ENCODE peak calls at places on chromosome 12, in nine cellular contexts. One of them, this sample, is unnamed.
A peak's percentile ranks its signal among the peaks of the same experiment; 100 is the strongest.

GRCh38 chr12:77845831-77846230 is 15.1 kb downstream of the NAV3 start:
- DNase-seq in AG08395: no peak
- DNase-seq in NCI-H1092 treated with DMSO at 0.1 percent for 48 hours: no peak
- DNase-seq in activated T-helper 1 cell treated with Interleukin-2 at 50 U/mL for 16 hours: no peak
- DNase-seq in SK-N-DZ: no peak
- DNase-seq in cerebellar nuclear complex: no peak
- DNase-seq in Caco-2: no peak
- DNase-seq in NCI-H1048: no peak
- DNase-seq in body of pancreas: no peak
- DNase-seq in this sample: no peak

GRCh38 chr12:116524964-116525379 is 34.2 kb upstream of the MAP1LC3B2 start:
- DNase-seq in body of pancreas: no peak
- DNase-seq in AG08395: no peak
- DNase-seq in cerebellar nuclear complex: no peak
- DNase-seq in Caco-2: no peak
- DNase-seq in NCI-H1048: no peak
- DNase-seq in SK-N-DZ: no peak
- DNase-seq in activated T-helper 1 cell treated with Interleukin-2 at 50 U/mL for 16 hours: no peak
- DNase-seq in NCI-H1092 treated with DMSO at 0.1 percent for 48 hours: no peak
- DNase-seq in this sample: no peak

GRCh38 chr12:120719496-120720233 is 6.0 kb upstream of the ACADS start:
- DNase-seq in Caco-2: no peak
- DNase-seq in SK-N-DZ: no peak
- DNase-seq in NCI-H1092 treated with DMSO at 0.1 percent for 48 hours: no peak
- DNase-seq in NCI-H1048: no peak
- DNase-seq in body of pancreas: no peak
- DNase-seq in AG08395: no peak
- DNase-seq in cerebellar nuclear complex: no peak
- DNase-seq in activated T-helper 1 cell treated with Interleukin-2 at 50 U/mL for 16 hours: no peak
- DNase-seq in this sample: peak; percentile 50

GRCh38 chr12:131836193-131836592 is 8.0 kb downstream of the MMP17 start:
- DNase-seq in AG08395: no peak
- DNase-seq in body of pancreas: no peak
- DNase-seq in activated T-helper 1 cell treated with Interleukin-2 at 50 U/mL for 16 hours: no peak
- DNase-seq in Caco-2: no peak
- DNase-seq in NCI-H1048: no peak
- DNase-seq in cerebellar nuclear complex: no peak
- DNase-seq in SK-N-DZ: no peak
- DNase-seq in NCI-H1092 treated with DMSO at 0.1 percent for 48 hours: no peak
- DNase-seq in this sample: no peak

GRCh38 chr12:47832263-47832933 is 12.7 kb upstream of the HDAC7 start:
- DNase-seq in Caco-2: no peak
- DNase-seq in SK-N-DZ: no peak
- DNase-seq in NCI-H1092 treated with DMSO at 0.1 percent for 48 hours: no peak
- DNase-seq in body of pancreas: no peak
- DNase-seq in cerebellar nuclear complex: no peak
- DNase-seq in NCI-H1048: no peak
- DNase-seq in activated T-helper 1 cell treated with Interleukin-2 at 50 U/mL for 16 hours: no peak
- DNase-seq in AG08395: no peak
- DNase-seq in this sample: no peak

GRCh38 chr12:54413284-54414190 is 5.5 kb downstream of the ITGA5 start:
- DNase-seq in SK-N-DZ: no peak
- DNase-seq in Caco-2: no peak
- DNase-seq in NCI-H1092 treated with DMSO at 0.1 percent for 48 hours: no peak
- DNase-seq in activated T-helper 1 cell treated with Interleukin-2 at 50 U/mL for 16 hours: peak; percentile 68
- DNase-seq in body of pancreas: peak; percentile 43
- DNase-seq in NCI-H1048: no peak
- DNase-seq in cerebellar nuclear complex: no peak
- DNase-seq in AG08395: peak; percentile 70
- DNase-seq in this sample: peak; percentile 54

GRCh38 chr12:70383484-70383883 is 17.4 kb downstream of the KCNMB4 start:
- DNase-seq in Caco-2: no peak
- DNase-seq in NCI-H1048: no peak
- DNase-seq in NCI-H1092 treated with DMSO at 0.1 percent for 48 hours: no peak
- DNase-seq in cerebellar nuclear complex: no peak
- DNase-seq in body of pancreas: no peak
- DNase-seq in AG08395: no peak
- DNase-seq in activated T-helper 1 cell treated with Interleukin-2 at 50 U/mL for 16 hours: no peak
- DNase-seq in SK-N-DZ: no peak
- DNase-seq in this sample: no peak

GRCh38 chr12:10288989-10289388 is 18.7 kb upstream of the KLRD1 start:
- DNase-seq in cerebellar nuclear complex: no peak
- DNase-seq in AG08395: no peak
- DNase-seq in NCI-H1048: no peak
- DNase-seq in activated T-helper 1 cell treated with Interleukin-2 at 50 U/mL for 16 hours: no peak
- DNase-seq in SK-N-DZ: no peak
- DNase-seq in Caco-2: no peak
- DNase-seq in body of pancreas: no peak
- DNase-seq in NCI-H1092 treated with DMSO at 0.1 percent for 48 hours: no peak
- DNase-seq in this sample: no peak

GRCh38 chr12:1103632-1104031 is 112.6 kb downstream of the ERC1 start:
- DNase-seq in cerebellar nuclear complex: no peak
- DNase-seq in NCI-H1048: no peak
- DNase-seq in Caco-2: no peak
- DNase-seq in AG08395: no peak
- DNase-seq in SK-N-DZ: no peak
- DNase-seq in body of pancreas: no peak
- DNase-seq in NCI-H1092 treated with DMSO at 0.1 percent for 48 hours: no peak
- DNase-seq in activated T-helper 1 cell treated with Interleukin-2 at 50 U/mL for 16 hours: no peak
- DNase-seq in this sample: no peak

GRCh38 chr12:110501378-110501721 is 561 bp downstream of the VPS29 start:
- DNase-seq in body of pancreas: peak; percentile 59
- DNase-seq in Caco-2: no peak
- DNase-seq in AG08395: peak; percentile 42
- DNase-seq in NCI-H1092 treated with DMSO at 0.1 percent for 48 hours: peak; percentile 20
- DNase-seq in activated T-helper 1 cell treated with Interleukin-2 at 50 U/mL for 16 hours: no peak
- DNase-seq in SK-N-DZ: no peak
- DNase-seq in cerebellar nuclear complex: no peak
- DNase-seq in NCI-H1048: no peak
- DNase-seq in this sample: peak; percentile 64

GRCh38 chr12:108172033-108172432 is 42.9 kb downstream of the WSCD2 start:
- DNase-seq in NCI-H1092 treated with DMSO at 0.1 percent for 48 hours: no peak
- DNase-seq in SK-N-DZ: no peak
- DNase-seq in body of pancreas: no peak
- DNase-seq in AG08395: no peak
- DNase-seq in NCI-H1048: no peak
- DNase-seq in activated T-helper 1 cell treated with Interleukin-2 at 50 U/mL for 16 hours: no peak
- DNase-seq in cerebellar nuclear complex: no peak
- DNase-seq in Caco-2: no peak
- DNase-seq in this sample: no peak

GRCh38 chr12:31245822-31246469 is 80.0 kb downstream of the SINHCAF start:
- DNase-seq in AG08395: no peak
- DNase-seq in NCI-H1048: no peak
- DNase-seq in NCI-H1092 treated with DMSO at 0.1 percent for 48 hours: no peak
- DNase-seq in SK-N-DZ: peak; percentile 55
- DNase-seq in body of pancreas: peak; percentile 15
- DNase-seq in Caco-2: peak; percentile 46
- DNase-seq in activated T-helper 1 cell treated with Interleukin-2 at 50 U/mL for 16 hours: no peak
- DNase-seq in cerebellar nuclear complex: no peak
- DNase-seq in this sample: no peak

GRCh38 chr12:92784795-92785562 is 82.2 kb downstream of the PLEKHG7 start:
- DNase-seq in body of pancreas: peak; percentile 40
- DNase-seq in NCI-H1048: peak; percentile 64
- DNase-seq in SK-N-DZ: peak; percentile 79
- DNase-seq in AG08395: peak; percentile 58
- DNase-seq in activated T-helper 1 cell treated with Interleukin-2 at 50 U/mL for 16 hours: no peak
- DNase-seq in Caco-2: peak; percentile 80
- DNase-seq in NCI-H1092 treated with DMSO at 0.1 percent for 48 hours: peak; percentile 80
- DNase-seq in cerebellar nuclear complex: peak; percentile 28
- DNase-seq in this sample: peak; percentile 25

GRCh38 chr12:69309461-69309860 is 38.7 kb upstream of the LYZ start:
- DNase-seq in NCI-H1092 treated with DMSO at 0.1 percent for 48 hours: no peak
- DNase-seq in cerebellar nuclear complex: no peak
- DNase-seq in activated T-helper 1 cell treated with Interleukin-2 at 50 U/mL for 16 hours: no peak
- DNase-seq in AG08395: no peak
- DNase-seq in SK-N-DZ: peak; percentile 88
- DNase-seq in Caco-2: no peak
- DNase-seq in NCI-H1048: no peak
- DNase-seq in body of pancreas: no peak
- DNase-seq in this sample: no peak

GRCh38 chr12:24907464-24907863 is 41.4 kb downstream of the BCAT1 start:
- DNase-seq in NCI-H1092 treated with DMSO at 0.1 percent for 48 hours: no peak
- DNase-seq in NCI-H1048: no peak
- DNase-seq in cerebellar nuclear complex: no peak
- DNase-seq in body of pancreas: no peak
- DNase-seq in Caco-2: no peak
- DNase-seq in SK-N-DZ: no peak
- DNase-seq in activated T-helper 1 cell treated with Interleukin-2 at 50 U/mL for 16 hours: no peak
- DNase-seq in AG08395: no peak
- DNase-seq in this sample: no peak

GRCh38 chr12:132489078-132489601 is 811 bp upstream of the FBRSL1 start:
- DNase-seq in AG08395: no peak
- DNase-seq in SK-N-DZ: peak; percentile 45
- DNase-seq in Caco-2: peak; percentile 22
- DNase-seq in activated T-helper 1 cell treated with Interleukin-2 at 50 U/mL for 16 hours: peak; percentile 61
- DNase-seq in cerebellar nuclear complex: no peak
- DNase-seq in NCI-H1092 treated with DMSO at 0.1 percent for 48 hours: no peak
- DNase-seq in NCI-H1048: no peak
- DNase-seq in body of pancreas: no peak
- DNase-seq in this sample: peak; percentile 52

GRCh38 chr12:131747276-131747675 is 36.4 kb downstream of the SFSWAP start:
- DNase-seq in activated T-helper 1 cell treated with Interleukin-2 at 50 U/mL for 16 hours: no peak
- DNase-seq in cerebellar nuclear complex: no peak
- DNase-seq in AG08395: no peak
- DNase-seq in Caco-2: no peak
- DNase-seq in NCI-H1048: no peak
- DNase-seq in NCI-H1092 treated with DMSO at 0.1 percent for 48 hours: no peak
- DNase-seq in body of pancreas: no peak
- DNase-seq in SK-N-DZ: no peak
- DNase-seq in this sample: no peak

GRCh38 chr12:26056335-26056734 is 68.5 kb downstream of the BHLHE41 start:
- DNase-seq in body of pancreas: peak; percentile 67
- DNase-seq in cerebellar nuclear complex: no peak
- DNase-seq in NCI-H1048: no peak
- DNase-seq in Caco-2: no peak
- DNase-seq in SK-N-DZ: no peak
- DNase-seq in AG08395: no peak
- DNase-seq in NCI-H1092 treated with DMSO at 0.1 percent for 48 hours: no peak
- DNase-seq in activated T-helper 1 cell treated with Interleukin-2 at 50 U/mL for 16 hours: no peak
- DNase-seq in this sample: no peak

GRCh38 chr12:53867216-53868012 is 71.2 kb upstream of the HOXC13 start:
- DNase-seq in NCI-H1048: no peak
- DNase-seq in Caco-2: peak; percentile 53
- DNase-seq in NCI-H1092 treated with DMSO at 0.1 percent for 48 hours: no peak
- DNase-seq in cerebellar nuclear complex: no peak
- DNase-seq in body of pancreas: peak; percentile 3
- DNase-seq in activated T-helper 1 cell treated with Interleukin-2 at 50 U/mL for 16 hours: no peak
- DNase-seq in AG08395: peak; percentile 50
- DNase-seq in SK-N-DZ: no peak
- DNase-seq in this sample: no peak

This sample was measured in colonic mucosa.